ENCODE peak calls at places on chromosomes 3 and 15, in six cellular contexts. R, W, L, X, G and I are unnamed samples.

GRCh38 chr3:13080591-13080990 is 7.4 kb upstream of the IQSEC1 start:
- DNase-seq in R (no peak), W (no peak), L (no peak), X (no peak), G (peak), I (no peak)

GRCh38 chr15:63381301-63382192 is at the start of gene CA12:
- DNase-seq in R (no peak), W (peak), L (no peak), X (no peak), G (peak), I (no peak)

GRCh38 chr3:172203522-172204258 is 164.3 kb downstream of the FNDC3B start:
- DNase-seq in R (no peak), W (no peak), L (no peak), X (no peak), G (no peak), I (no peak)

GRCh38 chr3:130429069-130430023 is 83.9 kb downstream of the COL6A5 start:
- DNase-seq in R (no peak), W (no peak), L (no peak), X (no peak), G (peak), I (no peak)

GRCh38 chr3:157574580-157574979 is 71.4 kb upstream of the VEPH1 start:
- DNase-seq in R (no peak), W (peak), L (no peak), X (no peak), G (no peak), I (no peak)

GRCh38 chr3:2876362-2876761 is 233.8 kb downstream of the IL5RA start:
- DNase-seq in R (no peak), W (no peak), L (no peak), X (no peak), G (no peak), I (no peak)

GRCh38 chr3:165459111-165459510 is 262.9 kb upstream of the SLITRK3 start:
- DNase-seq in R (no peak), W (no peak), L (no peak), X (no peak), G (no peak), I (no peak)

GRCh38 chr3:181030948-181031347 is 41.4 kb upstream of the DNAJC19 start:
- DNase-seq in R (no peak), W (no peak), L (no peak), X (no peak), G (no peak), I (no peak)

GRCh38 chr3:70090322-70090913 is 90.9 kb downstream of the SAMMSON start:
- DNase-seq in R (no peak), W (peak), L (no peak), X (no peak), G (no peak), I (no peak)

GRCh38 chr3:44924102-44925084 is 50.0 kb downstream of the TGM4 start:
- DNase-seq in R (no peak), W (no peak), L (no peak), X (no peak), G (no peak), I (no peak)

GRCh38 chr3:9826815-9827574 is 16.8 kb downstream of the RPUSD3 start:
- DNase-seq in R (peak), W (peak), L (no peak), X (no peak), G (peak), I (no peak)

GRCh38 chr15:95522533-95522932 is 808.0 kb upstream of the NR2F2 start:
- DNase-seq in R (no peak), W (no peak), L (no peak), X (no peak), G (no peak), I (no peak)

GRCh38 chr3:149494022-149494758 is 19.7 kb downstream of the TM4SF4 start:
- DNase-seq in R (peak), W (peak), L (peak), X (no peak), G (peak), I (no peak)

GRCh38 chr15:53473435-53473834 is 286.0 kb downstream of the WDR72 start:
- DNase-seq in R (no peak), W (no peak), L (no peak), X (no peak), G (no peak), I (no peak)

GRCh38 chr15:55358471-55358870 is 39.4 kb downstream of the PIGB start:
- DNase-seq in R (no peak), W (no peak), L (no peak), X (no peak), G (no peak), I (no peak)

GRCh38 chr3:141769171-141769894 is 6.1 kb downstream of the GRK7 start:
- DNase-seq in R (no peak), W (no peak), L (no peak), X (no peak), G (no peak), I (peak)

GRCh38 chr15:50774450-50774849 is 8.9 kb upstream of the SPPL2A start:
- DNase-seq in R (no peak), W (no peak), L (no peak), X (no peak), G (no peak), I (no peak)

GRCh38 chr3:161423911-161424522 is 52.7 kb upstream of the SPTSSB start:
- DNase-seq in R (peak), W (peak), L (peak), X (no peak), G (peak), I (no peak)